ENCODE peak calls at places on chromosomes 16 and 17, in six cellular contexts. G, L, S, K, D and X are unnamed samples.

GRCh38 chr17:12744298-12744697 is 45.0 kb upstream of the ARHGAP44 start:
- DNase-seq in G (no peak), L (no peak), S (peak; percentile 27), K (no peak), D (no peak), X (no peak)

GRCh38 chr17:20281860-20282259 is 185.5 kb downstream of the LGALS9B start:
- DNase-seq in G (peak; percentile 62), L (no peak), S (no peak), K (no peak), D (peak; percentile 89), X (no peak)

GRCh38 chr17:33049781-33050414 is 58.3 kb downstream of the SPACA3 start:
- DNase-seq in G (peak; percentile 59), L (no peak), S (peak; percentile 63), K (peak; percentile 62), D (no peak), X (no peak)

GRCh38 chr17:66965801-66966528 is 1.5 kb downstream of the CACNG4 start:
- DNase-seq in G (no peak), L (no peak), S (no peak), K (peak; percentile 65), D (no peak), X (no peak)

GRCh38 chr17:73138541-73139138 is 26.2 kb upstream of the SSTR2 start:
- DNase-seq in G (no peak), L (no peak), S (no peak), K (peak; percentile 20), D (no peak), X (no peak)

GRCh38 chr17:73646409-73647305 is 2.4 kb upstream of the SDK2 start:
- DNase-seq in G (no peak), L (no peak), S (peak; percentile 20), K (peak; percentile 63), D (no peak), X (no peak)

GRCh38 chr16:77816293-77816692 is 27.9 kb downstream of the VAT1L start:
- DNase-seq in G (no peak), L (no peak), S (no peak), K (no peak), D (no peak), X (peak; percentile 42)

GRCh38 chr17:35432176-35433074 is at the start of gene SLFN12:
- DNase-seq in G (peak; percentile 78), L (no peak), S (no peak), K (peak; percentile 45), D (peak; percentile 77), X (peak; percentile 95)

GRCh38 chr16:28549301-28549899 is 4.3 kb upstream of the SGF29 start:
- DNase-seq in G (peak; percentile 42), L (no peak), S (peak; percentile 21), K (no peak), D (no peak), X (no peak)

GRCh38 chr16:2519711-2520080 is 475 bp upstream of the AMDHD2 start:
- DNase-seq in G (no peak), L (no peak), S (no peak), K (no peak), D (peak; percentile 59), X (no peak)
- H3K27ac ChIP-seq in G (peak overlapping the region; percentile 99), L (peak overlapping the region; percentile 99), S (peak overlapping the region; percentile 95), K (peak overlapping the region; percentile 85), D (peak overlapping the region; percentile 30), X (peak overlapping the region; percentile 52)

DNA sequence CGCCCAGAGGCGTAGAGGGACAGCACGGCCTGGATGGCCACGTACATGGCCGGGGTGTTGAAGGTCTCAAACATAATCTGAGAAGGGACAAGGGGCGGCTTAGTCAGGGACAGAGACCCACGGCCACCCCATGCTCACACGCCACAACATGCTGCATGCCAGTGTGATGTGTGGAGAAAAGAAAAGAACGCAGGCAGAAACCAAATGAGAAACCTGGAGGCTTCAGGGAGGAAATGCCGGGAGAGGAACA is 1.1 kb downstream of the ACTG1 start:
- DNase-seq in G (no peak), L (no peak), S (no peak), K (no peak), D (no peak), X (no peak)
- H3K27ac ChIP-seq in G (peak overlapping the region; percentile 99), L (peak overlapping the region; percentile 99), S (peak overlapping the region; percentile 99), K (peak overlapping the region; percentile 100), D (no peak overlapping the region), X (peak overlapping the region; percentile 89)

GRCh38 chr16:89510526-89510925 is 2.3 kb downstream of the SPG7 start:
- DNase-seq in G (no peak), L (no peak), S (no peak), K (no peak), D (no peak), X (no peak)
- H3K27ac ChIP-seq in G (no peak overlapping the region), L (no peak overlapping the region), S (no peak overlapping the region), K (no peak overlapping the region), D (no peak overlapping the region), X (no peak overlapping the region)

DNA sequence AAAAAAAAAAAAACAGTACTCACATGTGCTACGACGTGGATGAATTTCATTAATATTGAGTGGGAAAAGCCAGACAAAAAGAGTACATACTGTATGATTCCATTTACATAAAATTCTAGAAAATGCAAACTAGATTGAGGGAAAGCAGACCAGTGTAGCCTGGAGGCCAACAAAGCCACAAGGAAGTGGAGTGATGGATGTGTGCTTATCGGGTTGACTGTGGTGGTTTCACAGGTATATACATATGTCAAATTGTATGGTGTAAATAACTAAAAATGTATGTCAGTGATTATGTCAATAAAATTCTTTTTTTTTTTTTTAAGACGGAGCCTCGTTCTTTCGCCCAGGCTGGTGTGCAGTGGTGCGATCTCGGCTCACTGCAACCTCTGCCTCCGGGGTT is 1.9 kb upstream of the PLD6 start:
- DNase-seq in G (no peak), L (no peak), S (no peak), K (no peak), D (no peak), X (no peak)
- H3K27ac ChIP-seq in G (no peak overlapping the region), L (peak overlapping the region; percentile 93), S (peak overlapping the region; percentile 87), K (no peak overlapping the region), D (no peak overlapping the region), X (no peak overlapping the region)

GRCh38 chr16:2048116-2048543 is 345 bp downstream of the TSC2 start:
- DNase-seq in G (peak; percentile 35), L (no peak), S (no peak), K (no peak), D (no peak), X (no peak)
- H3K27ac ChIP-seq in G (peak overlapping the region; percentile 52), L (peak overlapping the region; percentile 72), S (peak overlapping the region; percentile 79), K (no peak overlapping the region), D (no peak overlapping the region), X (peak overlapping the region; percentile 31)